ENCODE peak calls at places on chromosomes 11 and 22, in six cellular contexts. H, D, W, J, V and Q are unnamed samples.

GRCh38 chr11:118610773-118611432 is 3.5 kb downstream of the PHLDB1 start:
- DNase-seq in J (peak), H (peak), W (peak), V (peak), D (peak), Q (peak)

GRCh38 chr11:10329935-10330334 is 25.1 kb downstream of the ADM start:
- DNase-seq in V (no peak), H (peak), J (no peak), D (no peak), W (peak), Q (no peak)

GRCh38 chr11:118629761-118630661 is 22.6 kb downstream of the PHLDB1 start:
- DNase-seq in H (no peak), D (no peak), W (no peak), V (no peak), J (peak), Q (no peak)

GRCh38 chr11:103662880-103663279 is 373.6 kb upstream of the DDI1 start:
- DNase-seq in D (no peak), W (no peak), H (no peak), V (no peak), J (no peak), Q (no peak)

GRCh38 chr11:62033191-62034044 is 66.0 kb upstream of the FTH1 start:
- DNase-seq in W (no peak), H (no peak), D (no peak), J (no peak), V (no peak), Q (peak)

GRCh38 chr11:40405614-40406013 is 1053.8 kb downstream of the LRRC4C start:
- DNase-seq in V (no peak), J (no peak), D (no peak), H (no peak), W (no peak), Q (no peak)

GRCh38 chr11:130638624-130639023 is 190.2 kb downstream of the ADAMTS15 start:
- DNase-seq in W (no peak), D (no peak), J (no peak), V (no peak), H (no peak), Q (no peak)

GRCh38 chr22:27795053-27795452 is 6.5 kb downstream of the MN1 start:
- DNase-seq in V (no peak), H (no peak), W (no peak), J (no peak), D (no peak), Q (no peak)

GRCh38 chr11:11978792-11979486 is 29.5 kb downstream of the DKK3 start:
- DNase-seq in D (peak), J (peak), H (peak), W (peak), V (peak), Q (no peak)

GRCh38 chr11:76783901-76784813 is 1.0 kb downstream of the TSKU start:
- DNase-seq in J (peak), W (peak), H (peak), D (peak), V (peak), Q (no peak)

GRCh38 chr11:100753144-100753543 is 66.1 kb downstream of the ARHGAP42 start:
- DNase-seq in J (no peak), V (no peak), W (no peak), D (peak), H (no peak), Q (no peak)

GRCh38 chr22:32561163-32561562 is 86.6 kb downstream of the FBXO7 start:
- DNase-seq in D (no peak), J (no peak), V (peak), W (no peak), H (no peak), Q (no peak)

GRCh38 chr22:26756675-26757293 is 99.4 kb downstream of the MIAT start:
- DNase-seq in H (peak), V (peak), J (peak), W (peak), D (peak), Q (no peak)

GRCh38 chr11:125514336-125515101 is 18.5 kb upstream of the FEZ1 start:
- DNase-seq in D (no peak), V (no peak), J (no peak), H (peak), W (peak), Q (peak)

GRCh38 chr11:85709983-85710382 is 24.0 kb upstream of the CCDC89 start:
- DNase-seq in W (no peak), V (no peak), D (no peak), H (no peak), J (no peak), Q (no peak)

GRCh38 chr11:70107756-70108155 is 29.6 kb downstream of the ANO1 start:
- DNase-seq in D (no peak), W (no peak), V (no peak), H (no peak), J (no peak), Q (no peak)

GRCh38 chr11:100984668-100985067 is 144.9 kb downstream of the PGR start:
- DNase-seq in H (no peak), J (no peak), V (no peak), D (no peak), W (no peak), Q (no peak)

GRCh38 chr11:65487467-65488272 is 11.2 kb upstream of the MALAT1 start:
- DNase-seq in W (peak), H (peak), D (peak), V (peak), J (peak), Q (peak)

GRCh38 chr11:77147668-77148321 is 19.7 kb downstream of the MYO7A start:
- DNase-seq in V (no peak), H (no peak), W (no peak), J (no peak), D (peak), Q (no peak)

GRCh38 chr11:71248251-71248570 is 4.2 kb downstream of the SHANK2 start:
- DNase-seq in H (no peak), V (peak), D (no peak), J (no peak), W (no peak), Q (no peak)

GRCh38 chr11:65863889-65864757 is 3.9 kb downstream of the MUS81 start:
- DNase-seq in W (no peak), J (peak), H (no peak), D (no peak), V (no peak), Q (no peak)

GRCh38 chr11:1008001-1008400 is 28.5 kb downstream of the MUC6 start:
- DNase-seq in J (no peak), V (no peak), W (no peak), H (no peak), D (no peak), Q (no peak)

GRCh38 chr11:78032090-78032489 is 9.0 kb upstream of the KCTD14 start:
- DNase-seq in V (no peak), H (peak), W (no peak), J (peak), D (no peak), Q (no peak)

GRCh38 chr11:71223081-71223405 is 29.3 kb downstream of the SHANK2 start:
- DNase-seq in J (no peak), W (no peak), V (no peak), D (no peak), H (no peak), Q (no peak)

GRCh38 chr11:61737131-61737530 is 15.3 kb upstream of the MYRF start:
- DNase-seq in V (no peak), H (no peak), J (no peak), D (peak), W (no peak), Q (no peak)

GRCh38 chr11:19084661-19085315 is 24.3 kb upstream of the MRGPRX2 start:
- DNase-seq in D (no peak), J (no peak), W (peak), H (no peak), V (no peak), Q (no peak)

GRCh38 chr11:27153136-27153535 is 112.5 kb downstream of the BBOX1 start:
- DNase-seq in V (no peak), W (no peak), D (no peak), J (no peak), H (no peak), Q (no peak)

GRCh38 chr11:84922836-84923235 is 704.3 kb downstream of the DLG2 start:
- DNase-seq in V (no peak), H (no peak), W (no peak), J (no peak), D (peak), Q (no peak)

GRCh38 chr11:118918128-118918685 is 7.5 kb downstream of the BCL9L start:
- DNase-seq in D (peak), V (peak), J (peak), W (peak), H (peak), Q (no peak)

GRCh38 chr22:20922141-20922751 is 5.0 kb downstream of the CRKL start:
- DNase-seq in J (no peak), H (no peak), W (no peak), D (no peak), V (no peak), Q (no peak)

GRCh38 chr11:74935285-74935684 is 13.6 kb downstream of the XRRA1 start:
- DNase-seq in V (no peak), D (no peak), H (no peak), J (no peak), W (no peak), Q (no peak)

GRCh38 chr11:82315093-82315492 is 418.6 kb downstream of the FAM181B start:
- DNase-seq in V (peak), D (peak), J (peak), H (no peak), W (no peak), Q (peak)
- TF ChIP-seq CTCF in V (no peak), D (peak), J (no peak), H (no peak), W (no peak), Q (peak)

DNA sequence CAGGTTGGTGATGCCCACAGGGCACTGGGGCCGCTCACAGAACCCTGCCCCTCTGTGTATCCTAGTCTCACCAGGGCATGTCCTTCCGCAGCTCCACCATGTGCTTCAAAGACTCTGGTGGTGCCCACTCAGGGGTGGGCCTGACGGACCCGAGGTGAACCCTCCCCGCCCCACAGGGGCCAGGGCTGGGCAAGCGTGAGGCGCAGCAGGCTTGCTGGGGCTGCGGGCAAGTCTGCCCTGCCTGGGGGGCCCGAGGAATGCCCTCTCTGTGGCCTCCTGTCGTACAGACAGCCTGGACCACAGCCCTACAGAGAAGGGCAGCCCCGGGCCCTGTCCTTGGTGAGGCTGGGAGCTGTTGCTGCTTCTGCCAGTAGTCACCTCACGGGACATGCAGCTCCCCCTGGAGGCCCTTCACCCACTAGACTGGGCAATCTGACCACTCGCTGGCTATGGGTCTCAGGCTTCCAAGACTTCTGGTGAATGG is 40.2 kb downstream of the TBX1 start:
- DNase-seq in W (peak), J (no peak), V (peak), H (peak), D (peak), Q (no peak)
- TF ChIP-seq CTCF in W (peak), J (no peak), V (no peak), H (peak), D (peak), Q (no peak)

GRCh38 chr11:92152245-92152644 is 72.4 kb upstream of the FAT3 start:
- DNase-seq in J (no peak), D (peak), W (no peak), H (no peak), V (no peak), Q (no peak)
- TF ChIP-seq CTCF in J (no peak), D (peak), W (no peak), H (no peak), V (no peak), Q (no peak)

DNA sequence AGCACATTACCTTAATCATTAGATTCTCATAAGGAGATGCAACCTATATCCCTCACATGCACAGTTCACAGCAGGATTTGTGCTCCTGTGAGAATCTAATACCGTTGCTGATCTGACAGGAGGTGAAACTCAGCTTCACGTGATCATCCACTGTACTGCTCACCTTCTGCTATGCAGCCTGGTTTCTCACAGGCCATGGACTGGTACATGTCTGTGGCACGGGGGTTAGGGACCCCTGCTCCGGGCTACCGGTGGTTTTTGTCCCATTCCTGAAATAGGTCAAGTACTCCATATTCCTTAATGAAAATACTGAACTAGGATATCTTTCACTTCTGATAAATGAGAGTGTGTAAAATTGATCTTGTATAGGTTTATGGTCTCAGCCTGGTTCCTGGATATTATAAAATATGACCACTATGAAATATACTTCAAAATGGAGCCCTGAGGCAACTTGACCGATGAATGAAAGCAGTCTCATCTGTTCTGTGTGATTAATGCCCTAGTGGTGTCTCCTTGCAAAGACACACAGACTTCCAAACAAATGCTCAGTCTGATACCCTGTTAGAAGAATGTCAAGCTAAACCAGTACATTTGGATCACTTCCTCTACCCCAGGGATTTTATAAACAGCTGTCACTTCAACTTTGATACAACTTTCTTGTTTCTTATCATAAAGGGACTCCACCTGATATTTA is 492.9 kb upstream of the ANO3 start:
- DNase-seq in J (no peak), V (no peak), D (no peak), H (no peak), W (no peak), Q (no peak)
- TF ChIP-seq CTCF in J (no peak), V (no peak), D (peak), H (no peak), W (no peak), Q (no peak)

GRCh38 chr11:31813961-31814868 is 3.1 kb upstream of the PAX6 start:
- DNase-seq in V (peak), H (no peak), W (no peak), J (no peak), D (peak), Q (no peak)
- TF ChIP-seq CTCF in V (no peak), H (no peak), W (no peak), J (no peak), D (no peak), Q (no peak)

GRCh38 chr11:108483163-108483562 is 15.0 kb downstream of the POGLUT3 start:
- DNase-seq in V (no peak), D (no peak), W (peak), J (no peak), H (no peak), Q (no peak)

GRCh38 chr11:108486331-108486730 is 11.9 kb downstream of the POGLUT3 start:
- DNase-seq in H (no peak), W (no peak), D (no peak), V (no peak), J (no peak), Q (no peak)

DNA sequence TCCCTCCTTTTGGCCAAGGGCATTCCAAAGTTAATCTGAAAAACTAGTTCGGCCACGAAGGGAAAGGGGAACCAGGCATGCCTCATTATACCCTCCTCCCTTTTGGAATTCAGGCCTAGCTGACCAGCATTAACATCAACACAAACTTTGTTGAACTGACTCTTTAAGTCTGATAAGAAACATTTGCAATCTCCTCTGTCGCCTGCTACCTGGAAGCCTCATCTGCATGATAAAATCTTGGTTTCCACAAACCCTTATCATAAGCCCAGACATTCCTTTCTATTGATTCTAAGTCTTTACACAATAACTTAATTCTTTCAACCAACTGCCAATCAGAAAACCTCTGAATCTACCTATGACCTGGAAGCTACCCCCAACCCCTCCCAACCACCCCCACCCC is 11.4 kb downstream of the POGLUT3 start:
- DNase-seq in H (no peak), W (no peak), J (no peak), V (no peak), D (no peak), Q (no peak)
- TF ChIP-seq CTCF in H (no peak), W (no peak), J (no peak), V (no peak), D (no peak), Q (no peak)

DNA sequence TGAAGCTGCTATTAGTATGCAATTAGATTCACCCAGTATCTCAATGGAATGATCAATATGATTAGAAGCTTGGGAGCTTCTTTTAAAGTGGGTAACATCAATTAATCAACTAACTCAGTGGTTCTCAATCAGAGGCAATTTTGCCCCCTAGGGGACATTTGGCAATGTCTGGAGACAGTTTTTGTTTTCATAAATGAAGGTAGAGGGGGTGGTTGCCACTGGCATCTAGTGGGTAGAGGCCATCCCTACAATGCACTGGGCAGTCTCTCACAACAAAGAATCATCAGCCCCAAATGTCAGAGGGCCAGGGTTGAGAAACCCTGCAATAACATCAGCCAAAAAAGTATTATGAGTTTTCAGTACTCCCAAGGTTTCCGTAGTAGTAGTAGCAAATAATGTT is 5.9 kb upstream of the AMOTL1 start:
- DNase-seq in W (no peak), V (no peak), D (no peak), H (peak), J (no peak), Q (no peak)
- TF ChIP-seq CTCF in W (no peak), V (no peak), D (peak), H (peak), J (no peak), Q (no peak)

GRCh38 chr22:38742176-38742942 is 13.4 kb downstream of the SUN2 start:
- DNase-seq in W (no peak), H (no peak), J (no peak), V (no peak), D (no peak), Q (no peak)
- TF ChIP-seq CTCF in W (no peak), H (no peak), J (no peak), V (no peak), D (no peak), Q (no peak)

GRCh38 chr11:22430286-22430685 is 92.1 kb downstream of the SLC17A6 start:
- DNase-seq in V (no peak), H (no peak), J (no peak), D (no peak), W (no peak), Q (no peak)

GRCh38 chr11:22433066-22433450 is 94.9 kb downstream of the SLC17A6 start:
- DNase-seq in H (no peak), D (no peak), V (no peak), W (no peak), J (no peak), Q (no peak)

GRCh38 chr11:22433517-22433916 is 95.3 kb downstream of the SLC17A6 start:
- DNase-seq in V (no peak), J (no peak), W (no peak), H (no peak), D (no peak), Q (no peak)

GRCh38 chr11:22431074-22431473 is 92.9 kb downstream of the SLC17A6 start:
- DNase-seq in V (no peak), D (no peak), H (no peak), J (no peak), W (no peak), Q (no peak)

DNA sequence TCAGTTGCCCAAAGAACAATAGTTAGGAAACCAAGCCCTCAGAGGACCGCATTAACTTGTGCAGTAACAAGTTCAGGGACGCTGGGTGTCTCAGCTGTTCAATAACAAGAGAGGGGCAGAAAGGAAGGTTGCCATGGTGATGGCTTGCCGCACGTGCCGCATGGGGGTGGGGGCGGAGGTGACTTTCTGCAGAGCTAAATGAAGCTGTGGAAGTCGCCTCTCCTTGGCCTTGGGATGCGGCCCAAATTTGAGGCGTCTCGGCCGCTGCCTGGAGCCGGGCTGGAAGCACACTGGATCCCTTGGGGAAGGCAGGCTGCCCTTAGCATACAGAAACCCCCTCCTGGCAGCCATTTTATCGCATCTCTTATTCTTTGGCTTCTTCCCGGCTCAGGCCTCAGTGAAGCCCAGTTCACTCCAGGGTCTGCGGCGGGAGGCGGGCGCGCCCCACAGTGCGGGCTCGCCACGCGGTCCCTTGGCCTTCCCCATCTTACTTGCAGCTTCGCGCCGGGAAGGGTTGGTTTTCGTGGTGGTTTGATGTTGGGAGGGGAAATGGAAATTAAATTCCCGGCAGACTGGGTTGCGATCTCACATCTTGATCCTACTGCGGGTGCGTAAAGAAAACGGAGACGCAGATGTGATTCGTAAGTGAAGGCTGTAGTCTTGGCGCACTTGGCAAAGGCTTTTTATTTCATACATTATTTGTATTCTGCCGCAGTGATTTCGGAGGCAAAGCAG is 94.3 kb downstream of the SLC17A6 start:
- DNase-seq in J (peak), D (peak), V (no peak), H (peak), W (peak), Q (no peak)
- TF ChIP-seq CTCF in J (no peak), D (no peak), V (no peak), H (no peak), W (no peak), Q (no peak)